ENCODE peak calls at places on chromosomes 5 and 9, in six cellular contexts. T, J, O, E, V and W are unnamed samples.

GRCh38 chr5:171580506-171581265 is 161.2 kb downstream of the FGF18 start:
- DNase-seq in T (no peak), J (no peak), O (no peak), E (peak; percentile 88), V (peak; percentile 18), W (no peak)

GRCh38 chr9:130632081-130632710 is 32.2 kb upstream of the PRDM12 start:
- DNase-seq in T (no peak), J (no peak), O (no peak), E (no peak), V (no peak), W (no peak)

GRCh38 chr9:95070549-95071021 is 246.9 kb downstream of the FANCC start:
- DNase-seq in T (no peak), J (peak; percentile 64), O (no peak), E (no peak), V (no peak), W (no peak)

GRCh38 chr9:12968093-12968492 is 193.3 kb downstream of the LURAP1L start:
- DNase-seq in T (peak; percentile 2), J (no peak), O (no peak), E (peak; percentile 64), V (peak; percentile 62), W (no peak)

GRCh38 chr5:38291355-38291754 is 33.0 kb downstream of the EGFLAM start:
- DNase-seq in T (no peak), J (no peak), O (no peak), E (no peak), V (no peak), W (no peak)

GRCh38 chr9:12930906-12931305 is 156.1 kb downstream of the LURAP1L start:
- DNase-seq in T (no peak), J (no peak), O (peak; percentile 19), E (peak; percentile 34), V (no peak), W (no peak)

GRCh38 chr5:158376679-158377078 is 517.7 kb upstream of the CLINT1 start:
- DNase-seq in T (no peak), J (no peak), O (no peak), E (no peak), V (no peak), W (no peak)

GRCh38 chr9:128124873-128125574 is 2.5 kb downstream of the PTGES2 start:
- DNase-seq in T (peak; percentile 31), J (peak; percentile 95), O (peak; percentile 81), E (peak; percentile 66), V (peak; percentile 63), W (no peak)

GRCh38 chr9:110895141-110895912 is 142.9 kb downstream of the LPAR1 start:
- DNase-seq in T (no peak), J (no peak), O (peak; percentile 15), E (no peak), V (no peak), W (no peak)

GRCh38 chr5:173829826-173830225 is 58.3 kb upstream of the CPEB4 start:
- DNase-seq in T (no peak), J (no peak), O (peak; percentile 47), E (peak; percentile 24), V (no peak), W (no peak)

GRCh38 chr9:132572921-132573320 is 9.5 kb upstream of the BARHL1 start:
- DNase-seq in T (no peak), J (no peak), O (peak; percentile 51), E (peak; percentile 23), V (peak; percentile 15), W (no peak)

GRCh38 chr5:21097661-21098060 is 1109.7 kb upstream of the CDH18 start:
- DNase-seq in T (no peak), J (no peak), O (no peak), E (no peak), V (no peak), W (no peak)

GRCh38 chr9:71519098-71519497 is 249.2 kb downstream of the CEMIP2 start:
- DNase-seq in T (no peak), J (no peak), O (no peak), E (no peak), V (no peak), W (no peak)

GRCh38 chr9:107794259-107794658 is 304.7 kb upstream of the KLF4 start:
- DNase-seq in T (no peak), J (no peak), O (no peak), E (no peak), V (no peak), W (no peak)
- TF ChIP-seq CTCF in T (no peak), J (no peak), O (no peak), E (no peak), V (no peak), W (no peak)

GRCh38 chr9:84670106-84670800 is 724 bp downstream of the NTRK2 start:
- DNase-seq in T (no peak), J (peak; percentile 87), O (no peak), E (no peak), V (no peak), W (no peak)
- H3K4me3 ChIP-seq in T (no peak overlapping the region), J (peak overlapping the region; percentile 83), O (no peak overlapping the region), E (no peak overlapping the region), V (no peak overlapping the region), W (no peak overlapping the region)

DNA sequence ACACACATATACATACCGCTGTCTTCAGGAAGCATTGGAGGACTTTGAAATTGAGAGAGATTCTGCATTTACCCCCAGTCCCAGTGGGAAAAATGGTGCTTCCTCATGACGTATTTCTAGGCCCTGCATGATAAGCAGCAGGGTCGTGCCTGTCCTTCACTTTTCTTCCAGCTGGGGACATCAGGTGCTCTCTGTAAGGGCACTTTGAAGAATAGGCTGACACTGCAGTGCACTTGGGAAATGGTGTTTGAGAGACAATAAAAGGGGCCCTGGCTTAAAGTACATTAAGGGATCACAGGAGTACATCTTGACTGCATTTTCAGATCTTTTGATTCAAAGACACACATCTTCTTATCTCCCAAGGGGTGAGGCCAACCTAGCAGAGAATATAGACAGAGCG is 437.8 kb downstream of the CSNK1G3 start:
- DNase-seq in T (no peak), J (no peak), O (no peak), E (no peak), V (no peak), W (no peak)
- TF ChIP-seq CTCF in T (no peak), J (peak; percentile 32), O (peak; percentile 34), E (no peak), V (no peak), W (no peak)

DNA sequence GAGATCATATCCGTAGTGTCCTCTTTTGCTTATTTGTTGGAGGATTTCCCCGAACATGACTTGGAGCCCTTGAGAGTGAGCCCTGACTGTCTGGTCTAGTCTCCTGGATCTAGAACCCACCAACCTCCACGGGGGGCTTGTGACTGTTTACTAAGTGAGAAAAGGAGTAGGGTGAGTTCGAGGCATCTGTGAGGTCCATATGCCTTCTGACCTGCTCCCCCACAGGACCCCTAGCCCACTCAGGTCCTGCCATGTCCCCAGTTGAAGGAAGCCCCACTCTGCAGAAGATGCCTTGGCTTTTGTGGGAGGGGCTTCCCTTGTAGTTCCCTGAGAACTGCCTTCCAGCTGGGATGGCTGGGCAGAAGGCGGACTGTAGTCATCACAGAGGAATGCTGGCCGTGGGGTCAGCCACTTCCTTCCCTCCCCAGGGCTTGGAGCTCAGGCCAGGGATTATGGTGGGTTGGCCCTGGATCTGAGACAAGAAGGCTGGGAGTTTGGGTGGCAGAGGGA is 7.0 kb upstream of the IRF1 start:
- DNase-seq in T (peak; percentile 79), J (peak; percentile 81), O (no peak), E (peak; percentile 90), V (peak; percentile 94), W (peak; percentile 76)
- H3K4me3 ChIP-seq in T (peak overlapping the region; percentile 56), J (peak overlapping the region; percentile 88), O (no peak overlapping the region), E (peak overlapping the region; percentile 67), V (peak overlapping the region; percentile 70), W (peak overlapping the region; percentile 65)

DNA sequence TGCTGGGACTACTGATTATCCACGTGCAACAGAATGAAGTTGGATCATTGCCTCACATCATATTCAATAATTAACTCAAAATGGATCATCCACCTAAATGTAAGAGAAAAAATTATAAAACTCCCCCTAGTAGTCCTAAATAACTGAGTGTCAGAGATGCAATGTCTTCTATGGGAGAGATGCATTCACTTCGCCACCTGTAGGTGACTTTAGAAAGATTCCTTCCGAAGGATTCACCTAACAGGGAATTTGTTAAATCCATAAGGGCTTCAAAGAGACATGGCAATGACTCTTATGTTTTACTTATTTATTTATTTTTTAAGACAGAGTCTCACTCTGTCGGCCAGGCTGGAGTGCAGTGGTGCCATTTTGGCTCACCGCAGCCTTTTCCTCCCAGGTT is 526.0 kb downstream of the MTRR start:
- DNase-seq in T (no peak), J (no peak), O (no peak), E (no peak), V (no peak), W (no peak)
- TF ChIP-seq CTCF in T (no peak), J (peak; percentile 73), O (no peak), E (no peak), V (no peak), W (no peak)

DNA sequence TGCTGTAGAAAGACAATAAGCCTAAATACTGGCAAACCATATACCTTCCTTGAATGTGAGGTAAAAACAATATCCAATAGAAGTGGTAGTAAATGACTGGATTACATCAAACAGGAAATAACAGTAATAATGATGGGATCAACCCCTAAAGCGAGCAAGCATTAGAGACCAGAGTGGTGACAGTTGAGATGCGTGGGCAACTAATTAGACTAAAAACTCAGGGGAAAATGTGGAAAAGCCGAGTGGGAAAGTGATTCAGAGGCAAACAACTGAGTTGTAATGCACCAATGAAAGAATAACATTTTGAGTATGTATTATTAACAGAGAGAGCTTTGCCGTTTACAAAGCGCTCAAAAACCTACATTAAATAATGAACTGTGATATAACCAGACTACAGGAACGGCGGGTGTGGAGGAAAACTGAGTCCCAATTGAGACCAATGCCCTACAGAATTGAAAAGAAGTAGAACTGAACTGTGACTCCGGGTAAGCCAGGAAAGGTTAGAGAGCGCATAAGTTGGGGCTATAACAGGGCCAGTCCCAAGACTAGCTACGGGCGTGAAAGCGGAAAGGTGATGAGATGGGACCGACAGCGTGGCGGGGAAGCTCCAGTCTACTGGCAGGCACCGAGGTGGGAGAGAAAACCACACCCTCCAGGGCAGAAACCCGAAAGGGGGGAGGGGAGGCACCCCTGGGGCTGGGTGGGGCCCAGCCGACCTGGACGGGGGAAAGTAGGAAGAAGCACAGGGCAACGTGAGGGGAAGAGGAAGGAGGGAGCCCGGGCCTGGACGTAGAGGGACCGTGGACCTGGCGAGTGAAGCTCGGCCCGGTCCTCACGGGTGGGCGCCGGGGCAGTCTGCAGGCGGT is 590 bp downstream of the UBAP2 start:
- DNase-seq in T (no peak), J (no peak), O (peak; percentile 60), E (peak; percentile 23), V (no peak), W (no peak)
- H3K4me3 ChIP-seq in T (peak overlapping the region; percentile 72), J (peak overlapping the region; percentile 100), O (peak overlapping the region; percentile 95), E (peak overlapping the region; percentile 76), V (peak overlapping the region; percentile 94), W (peak overlapping the region; percentile 98)

GRCh38 chr9:109627042-109627441 is 128.9 kb upstream of the PTPN3 start:
- DNase-seq in T (no peak), J (no peak), O (no peak), E (no peak), V (no peak), W (no peak)
- TF ChIP-seq CTCF in T (no peak), J (peak; percentile 38), O (no peak), E (no peak), V (no peak), W (no peak)

GRCh38 chr5:68240196-68240595 is 24.6 kb downstream of the PIK3R1 start:
- DNase-seq in T (no peak), J (no peak), O (no peak), E (no peak), V (no peak), W (no peak)
- H3K4me3 ChIP-seq in T (no peak overlapping the region), J (no peak overlapping the region), O (no peak overlapping the region), E (no peak overlapping the region), V (no peak overlapping the region), W (no peak overlapping the region)